ENCODE peak calls at places on chromosome 14, in four cellular contexts. S, O, Y and U are unnamed samples.

GRCh38 chr14:96614528-96614927 is 112.3 kb downstream of the PAPOLA start:
- DNase-seq in S (no peak), O (no peak), Y (no peak), U (no peak)

GRCh38 chr14:100747021-100747586 is 20.4 kb downstream of the DLK1 start:
- DNase-seq in S (no peak), O (no peak), Y (no peak), U (no peak)

GRCh38 chr14:28879571-28879970 is 113.0 kb downstream of the FOXG1 start:
- DNase-seq in S (no peak), O (no peak), Y (no peak), U (no peak)

GRCh38 chr14:22985894-22986507 is 3.6 kb upstream of the AJUBA start:
- DNase-seq in S (no peak), O (no peak), Y (no peak), U (no peak)

GRCh38 chr14:88196925-88197324 is 126.1 kb downstream of the KCNK10 start:
- DNase-seq in S (no peak), O (no peak), Y (no peak), U (no peak)

GRCh38 chr14:66918527-66918926 is 270.7 kb upstream of the GARIN2 start:
- DNase-seq in S (no peak), O (no peak), Y (no peak), U (no peak)

GRCh38 chr14:95157987-95158712 is 821 bp upstream of the DICER1 start:
- DNase-seq in S (peak; percentile 21), O (no peak), Y (peak; percentile 18), U (peak; percentile 32)

GRCh38 chr14:32331227-32331597 is 2.1 kb downstream of the AKAP6 start:
- DNase-seq in S (no peak), O (no peak), Y (peak; percentile 73), U (no peak)

GRCh38 chr14:100030441-100031153 is 34.6 kb upstream of the EVL start:
- DNase-seq in S (no peak), O (no peak), Y (no peak), U (no peak)

GRCh38 chr14:21332950-21333349 is 50.9 kb downstream of the SUPT16H start:
- DNase-seq in S (no peak), O (no peak), Y (no peak), U (no peak)

GRCh38 chr14:101369916-101370592 is 191.2 kb upstream of the DIO3 start:
- DNase-seq in S (no peak), O (no peak), Y (no peak), U (no peak)

GRCh38 chr14:38254565-38255407 is 1.1 kb downstream of the CLEC14A start:
- DNase-seq in S (no peak), O (no peak), Y (no peak), U (no peak)

GRCh38 chr14:63300854-63301253 is 17.9 kb downstream of the GPHB5 start:
- DNase-seq in S (no peak), O (no peak), Y (no peak), U (no peak)

GRCh38 chr14:96631621-96632362 is 129.6 kb downstream of the PAPOLA start:
- DNase-seq in S (no peak), O (no peak), Y (peak; percentile 42), U (no peak)

GRCh38 chr14:58922211-58922940 is 266.1 kb upstream of the DAAM1 start:
- DNase-seq in S (no peak), O (no peak), Y (no peak), U (no peak)

GRCh38 chr14:89206426-89206825 is 210.6 kb downstream of the FOXN3 start:
- DNase-seq in S (no peak), O (no peak), Y (no peak), U (no peak)
- TF ChIP-seq SPI1 in S (no peak), O (no peak), Y (no peak), U (no peak)

DNA sequence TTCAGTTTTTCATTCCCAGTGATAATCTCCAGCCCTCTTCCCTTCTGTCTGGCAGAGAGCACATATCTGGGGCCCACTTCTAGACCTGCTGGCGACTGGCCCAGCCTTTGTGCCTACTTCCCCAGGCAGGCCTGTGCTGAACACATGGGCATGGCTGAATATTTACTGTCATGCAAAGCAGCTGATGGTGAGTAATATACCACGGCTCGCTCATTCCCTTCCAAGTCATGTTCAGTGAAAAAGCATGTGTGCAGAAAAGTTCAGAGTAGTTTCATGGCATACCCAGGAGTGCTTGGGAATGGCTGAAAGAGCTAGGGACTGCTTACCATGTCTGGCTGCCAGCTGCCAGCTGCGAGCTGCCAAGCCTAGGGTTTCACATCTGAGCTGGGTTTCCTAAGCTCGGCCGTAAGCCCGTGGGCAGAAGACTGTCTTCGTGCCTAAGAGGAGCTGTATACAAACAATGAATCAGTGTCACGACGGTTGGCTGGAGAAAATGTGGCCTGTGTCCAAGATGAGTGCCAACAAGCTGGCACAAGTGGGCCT is 179.9 kb upstream of the PELI2 start:
- DNase-seq in S (no peak), O (no peak), Y (no peak), U (no peak)
- TF ChIP-seq POLR2AphosphoS5 in S (no peak), O (no peak), Y (no peak), U (no peak)

GRCh38 chr14:50335989-50336391 is 23.9 kb downstream of the DMAC2L start:
- DNase-seq in S (no peak), O (no peak), Y (peak; percentile 55), U (no peak)
- TF ChIP-seq SPI1 in S (no peak), O (no peak), Y (no peak), U (no peak)

DNA sequence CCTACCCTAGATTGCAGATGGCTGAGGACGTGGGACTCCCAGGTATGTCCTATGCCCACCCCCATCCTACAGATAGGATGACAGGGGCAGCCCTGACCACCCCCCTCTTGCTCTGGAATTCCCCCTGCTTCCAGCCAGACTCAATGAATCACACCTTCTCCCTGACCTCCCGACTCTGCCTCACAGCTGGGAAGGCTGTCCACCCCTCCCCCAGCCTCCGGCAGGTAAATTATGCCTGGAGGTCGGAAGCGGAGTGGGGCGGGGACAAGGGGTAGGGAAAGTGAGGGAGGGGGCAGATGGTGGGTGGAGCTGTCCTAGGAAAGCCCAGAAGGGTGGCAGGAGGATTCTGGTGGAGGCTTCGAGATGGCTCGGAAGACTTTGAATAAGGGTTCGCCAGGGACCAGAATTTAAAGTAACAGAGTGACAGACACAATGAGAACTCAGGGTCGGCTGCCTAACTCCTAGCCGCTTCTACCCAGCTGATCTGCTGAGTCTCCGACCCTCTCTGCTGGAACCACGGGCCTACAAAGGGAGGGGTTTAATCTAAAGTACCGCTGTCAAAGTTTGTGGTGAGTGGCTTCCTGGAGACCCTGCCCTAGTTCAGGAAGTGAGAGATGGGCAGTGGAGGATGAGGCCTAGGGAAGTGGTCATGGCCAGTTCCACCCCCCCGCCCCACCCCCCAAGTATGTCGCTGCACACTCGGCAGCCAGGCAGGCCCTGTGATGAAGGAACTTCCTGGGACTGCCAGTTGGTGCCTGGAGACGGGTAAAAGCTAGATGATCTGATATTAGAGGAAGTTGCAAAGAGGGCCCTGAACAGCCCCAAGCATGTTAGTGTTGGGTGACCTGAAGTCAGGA is 4.2 kb downstream of the PLEKHG3 start:
- DNase-seq in S (peak; percentile 66), O (no peak), Y (no peak), U (no peak)
- TF ChIP-seq POLR2AphosphoS5 in S (no peak), O (no peak), Y (no peak), U (no peak)

DNA sequence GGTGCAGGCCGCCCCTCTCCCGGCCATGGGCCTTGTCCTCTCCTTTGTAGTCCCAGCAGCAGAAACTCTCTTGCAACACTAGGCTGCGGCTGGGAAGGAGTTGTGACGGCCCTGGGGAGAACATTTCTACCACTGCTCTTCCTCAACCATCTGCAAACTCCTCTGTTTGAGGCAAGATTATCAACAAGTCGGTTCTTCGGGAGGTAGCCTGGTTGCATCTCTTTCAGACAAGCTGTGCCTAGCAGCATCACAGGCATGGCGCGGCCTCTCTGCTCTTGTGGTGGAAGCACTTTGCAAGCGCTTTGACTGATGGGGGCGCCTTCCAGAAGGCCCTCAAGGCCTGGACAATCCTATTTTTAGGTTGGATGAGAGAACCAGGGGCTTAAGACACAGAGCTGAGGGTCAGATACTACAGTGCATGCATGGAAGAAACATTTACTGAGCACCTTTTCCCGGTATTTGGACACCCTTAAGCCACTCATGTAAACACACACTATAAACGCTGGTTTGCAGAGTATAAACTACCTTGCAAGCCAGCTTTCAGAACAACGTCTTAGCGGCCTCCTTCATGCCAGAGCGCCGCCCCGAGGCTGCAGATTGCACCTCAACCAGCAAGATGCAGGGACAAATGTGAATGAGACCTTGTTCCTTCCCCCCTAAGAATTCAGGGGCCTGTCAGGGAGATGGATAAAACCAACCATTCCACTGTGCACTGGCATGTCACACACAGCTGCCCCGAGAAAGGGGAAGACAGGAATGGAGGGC is 1.3 kb upstream of the PRIMA1 start:
- DNase-seq in S (no peak), O (no peak), Y (no peak), U (no peak)
- TF ChIP-seq SPI1 in S (no peak), O (no peak), Y (no peak), U (no peak)

GRCh38 chr14:81509838-81510452 is 23.7 kb downstream of the SEL1L start:
- DNase-seq in S (no peak), O (no peak), Y (no peak), U (no peak)
- TF ChIP-seq POLR2AphosphoS5 in S (no peak), O (no peak), Y (no peak), U (no peak)